ENCODE peak calls at places on chromosomes 5 and 9, in seven cellular contexts. E is brain microvascular endothelial cell, W is neural progenitor cell, Z is transverse colon, C is mammary epithelial cell, N is esophagus squamous epithelium, D is lower lobe of right lung. K is an unnamed sample. For H3K36me3, the result is how much of the 10 kb centered on the place peaks cover.

GRCh38 chr9:121059998-121060636 is 10.0 kb upstream of the C5 start:
- DNase-seq in Z (no peak), C (peak), E (peak), N (no peak), D (no peak), W (peak), K (peak)

GRCh38 chr5:58019614-58020013 is 440.3 kb downstream of the PLK2 start:
- DNase-seq in N (no peak), D (no peak), C (no peak), E (no peak), W (no peak), Z (peak), K (no peak)

GRCh38 chr9:36922548-36922947 is 111.5 kb downstream of the PAX5 start:
- DNase-seq in C (no peak), D (no peak), E (peak), N (no peak), W (no peak), Z (no peak), K (peak)

GRCh38 chr5:65967288-65968066 is 41.1 kb downstream of the ERBIN start:
- DNase-seq in C (peak), D (no peak), W (no peak), E (no peak), N (no peak), Z (no peak), K (peak)

GRCh38 chr5:143920772-143921171 is 108.8 kb downstream of the HMHB1 start:
- DNase-seq in D (no peak), Z (no peak), N (no peak), W (no peak), E (no peak), C (peak), K (peak)

GRCh38 chr5:119386945-119387344 is 31.1 kb downstream of the TNFAIP8 start:
- DNase-seq in E (peak), W (no peak), N (no peak), Z (no peak), D (no peak), C (no peak), K (peak)

GRCh38 chr5:173638631-173639030 is 22.2 kb upstream of the BOD1 start:
- DNase-seq in E (no peak), N (no peak), Z (no peak), C (no peak), D (no peak), W (no peak), K (no peak)

GRCh38 chr5:453725-454481 is 10.9 kb downstream of the EXOC3 start:
- DNase-seq in D (no peak), N (no peak), Z (peak), E (no peak), C (peak), W (no peak), K (peak)

GRCh38 chr9:95750725-95751644 is 124.5 kb upstream of the ERCC6L2 start:
- DNase-seq in W (no peak), Z (no peak), C (no peak), N (no peak), E (no peak), D (no peak), K (no peak)

GRCh38 chr9:87007711-87008360 is 60.5 kb upstream of the GAS1 start:
- DNase-seq in Z (no peak), C (no peak), E (no peak), D (no peak), N (no peak), W (no peak), K (no peak)

GRCh38 chr9:104993291-104993963 is 65.5 kb upstream of the ABCA1 start:
- DNase-seq in W (peak), E (peak), N (peak), Z (peak), D (peak), C (no peak), K (no peak)

GRCh38 chr5:174724484-174725260 is at the start of gene MSX2:
- DNase-seq in E (peak), C (peak), D (peak), W (peak), Z (peak), N (no peak), K (peak)

GRCh38 chr9:20040991-20041606 is 252.3 kb upstream of the SLC24A2 start:
- DNase-seq in E (no peak), N (no peak), Z (no peak), W (no peak), D (no peak), C (no peak), K (no peak)

GRCh38 chr9:89078860-89079259 is 87.6 kb downstream of the S1PR3 start:
- DNase-seq in E (peak), C (no peak), N (no peak), W (no peak), Z (no peak), D (no peak), K (peak)

GRCh38 chr9:81685763-81686613 is 3.4 kb downstream of the TLE1 start:
- DNase-seq in E (peak), N (no peak), W (no peak), C (peak), D (no peak), Z (no peak), K (no peak)

DNA sequence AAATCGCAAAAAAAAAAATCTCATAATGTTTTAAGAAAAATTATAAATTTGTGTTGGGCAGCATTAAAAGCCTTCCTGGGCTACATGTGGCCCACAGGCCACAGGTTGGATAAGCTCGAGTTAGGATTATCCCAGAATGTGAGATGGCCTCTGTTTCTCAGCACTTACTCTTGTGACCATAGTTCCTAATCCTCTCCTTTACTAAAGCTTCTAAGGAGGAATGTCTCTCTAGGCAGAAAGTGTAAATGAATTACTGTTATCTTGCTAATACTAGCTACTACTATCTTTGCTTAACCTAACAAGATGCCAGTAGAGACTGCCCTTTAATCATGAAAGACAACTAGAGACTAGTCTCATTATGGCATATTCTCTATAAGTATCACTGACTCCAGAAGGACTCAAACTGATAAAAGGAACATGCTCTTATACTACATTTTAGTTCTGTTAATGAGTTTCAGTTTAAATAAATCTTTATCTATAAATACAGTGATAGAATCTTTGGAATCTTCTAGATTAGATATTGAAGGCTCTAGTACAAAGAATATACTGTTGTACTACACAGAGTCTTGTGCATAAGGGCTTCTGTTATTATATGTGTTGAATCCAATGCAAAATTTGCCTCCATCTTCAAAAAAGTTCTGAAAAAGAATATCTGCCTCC is 13.8 kb downstream of the INVS start:
- DNase-seq in W (peak), D (no peak), N (no peak), Z (no peak), E (no peak), C (no peak), K (no peak)
- H3K4me3 ChIP-seq in W (no peak), D (no peak), N (no peak), Z (no peak), E (no peak), C (no peak), K (no peak)

GRCh38 chr9:33498387-33498786 is 24.7 kb upstream of the NOL6 start:
- DNase-seq in D (no peak), N (no peak), Z (no peak), W (no peak), E (no peak), C (no peak), K (peak)
- TF ChIP-seq CTCF in D (no peak), N (no peak), Z (no peak), W (peak), E (no peak), C (peak), K (peak)

DNA sequence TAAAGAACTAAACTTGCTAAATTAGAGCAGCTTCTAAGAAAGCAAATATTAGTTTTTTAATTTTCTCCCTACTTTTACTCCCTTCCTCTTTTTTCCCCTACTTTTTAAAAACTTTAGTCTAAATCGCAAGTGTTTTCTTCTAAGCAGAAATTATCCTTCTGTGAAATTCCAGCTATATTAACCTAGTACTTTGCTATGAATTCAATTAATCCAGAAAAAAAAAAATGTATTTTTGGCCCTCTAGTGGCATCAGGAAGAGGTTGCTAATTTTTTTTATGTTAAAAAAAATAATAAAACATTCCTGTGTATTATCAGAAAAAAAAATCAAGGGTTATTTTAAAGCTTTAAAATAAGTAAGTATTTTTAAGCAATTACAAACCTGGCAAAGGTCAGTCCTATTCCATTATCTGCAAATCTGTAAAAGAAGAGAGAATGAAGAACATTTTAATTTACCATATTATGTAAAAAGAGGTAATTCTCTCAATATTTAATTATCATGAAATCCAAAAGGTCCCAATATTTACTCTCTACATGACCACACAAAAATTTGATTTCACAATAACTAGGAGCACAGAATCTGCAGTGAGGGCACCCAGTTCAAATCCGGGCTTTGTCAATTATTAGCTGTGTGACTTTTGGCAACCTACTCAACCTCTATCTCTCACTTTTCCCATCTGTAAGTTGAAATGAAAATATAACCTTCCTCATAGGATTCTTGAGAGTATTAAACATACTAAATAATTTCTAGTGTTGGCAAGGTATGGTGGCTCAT is 52.0 kb downstream of the CEMIP2 start:
- DNase-seq in Z (no peak), D (no peak), E (no peak), N (no peak), W (no peak), C (no peak), K (no peak)
- H3K36me3 ChIP-seq in Z (under half), D (half or more), E (under half), N (under half), W (half or more), C (under half), K (under half)

DNA sequence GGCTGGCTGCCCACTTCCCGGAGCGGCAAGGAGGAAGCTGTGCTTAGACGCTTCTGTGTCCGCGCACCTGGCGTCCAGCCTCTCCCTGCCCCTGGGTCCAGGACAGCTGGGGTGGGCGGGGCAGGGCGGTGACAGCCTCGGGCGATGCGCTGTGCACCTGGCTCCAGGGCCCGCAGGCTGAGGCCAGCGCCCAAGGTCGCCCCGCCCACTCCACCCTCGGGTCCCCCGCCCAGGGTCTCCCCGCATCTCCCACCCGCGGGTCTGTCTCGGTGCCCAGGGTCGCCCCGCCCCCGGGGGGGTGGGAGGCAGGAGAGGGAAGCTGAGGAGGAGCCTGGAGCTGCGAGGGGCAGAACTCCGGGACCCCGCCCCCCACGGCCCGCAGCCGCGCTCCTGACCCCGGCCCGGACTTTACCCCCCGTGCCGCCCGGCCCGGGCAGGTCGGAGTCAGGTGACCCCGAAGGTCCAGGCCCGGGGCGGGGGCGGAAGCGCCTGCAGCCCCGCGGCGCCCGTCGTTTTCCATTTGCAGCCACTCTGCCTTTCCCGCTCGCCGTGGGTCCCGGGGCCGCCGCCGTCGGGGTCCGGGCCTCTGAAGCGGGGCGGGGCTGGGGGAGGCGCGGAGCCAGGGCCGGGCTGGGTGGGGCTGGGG is at the start of gene ENTPD8:
- DNase-seq in W (peak), Z (peak), N (no peak), D (peak), E (no peak), C (peak), K (no peak)
- H3K4me3 ChIP-seq in W (peak), Z (peak), N (peak), D (peak), E (peak), C (peak), K (peak)

GRCh38 chr5:158011420-158011819 is 152.5 kb upstream of the CLINT1 start:
- DNase-seq in C (no peak), N (no peak), D (no peak), Z (no peak), W (no peak), E (no peak), K (no peak)

GRCh38 chr5:158010831-158011230 is 151.9 kb upstream of the CLINT1 start:
- DNase-seq in Z (no peak), W (no peak), E (no peak), D (no peak), N (no peak), C (no peak), K (no peak)

GRCh38 chr5:158013303-158013702 is 154.4 kb upstream of the CLINT1 start:
- DNase-seq in Z (no peak), N (no peak), D (no peak), W (no peak), E (no peak), C (no peak), K (no peak)

GRCh38 chr5:158014367-158014766 is 155.4 kb upstream of the CLINT1 start:
- DNase-seq in Z (no peak), N (no peak), D (no peak), E (no peak), C (no peak), W (no peak), K (no peak)

GRCh38 chr5:158013939-158014338 is 155.0 kb upstream of the CLINT1 start:
- DNase-seq in E (peak), C (peak), D (no peak), N (no peak), W (peak), Z (peak), K (peak)
- TF ChIP-seq CTCF in E (peak), C (no peak), D (peak), N (peak), W (peak), Z (no peak), K (peak)

GRCh38 chr5:136043968-136044610 is 15.3 kb downstream of the TGFBI start:
- DNase-seq in D (no peak), W (no peak), C (no peak), E (no peak), N (no peak), Z (no peak), K (no peak)

GRCh38 chr5:136047858-136048257 is 19.1 kb downstream of the TGFBI start:
- DNase-seq in N (no peak), C (no peak), E (no peak), W (no peak), D (peak), Z (peak), K (no peak)

GRCh38 chr5:136043551-136043950 is 14.8 kb downstream of the TGFBI start:
- DNase-seq in W (no peak), Z (no peak), D (no peak), N (no peak), C (no peak), E (no peak), K (no peak)

GRCh38 chr5:136048966-136049365 is 20.2 kb downstream of the TGFBI start:
- DNase-seq in Z (no peak), E (no peak), D (no peak), C (no peak), W (no peak), N (no peak), K (no peak)

DNA sequence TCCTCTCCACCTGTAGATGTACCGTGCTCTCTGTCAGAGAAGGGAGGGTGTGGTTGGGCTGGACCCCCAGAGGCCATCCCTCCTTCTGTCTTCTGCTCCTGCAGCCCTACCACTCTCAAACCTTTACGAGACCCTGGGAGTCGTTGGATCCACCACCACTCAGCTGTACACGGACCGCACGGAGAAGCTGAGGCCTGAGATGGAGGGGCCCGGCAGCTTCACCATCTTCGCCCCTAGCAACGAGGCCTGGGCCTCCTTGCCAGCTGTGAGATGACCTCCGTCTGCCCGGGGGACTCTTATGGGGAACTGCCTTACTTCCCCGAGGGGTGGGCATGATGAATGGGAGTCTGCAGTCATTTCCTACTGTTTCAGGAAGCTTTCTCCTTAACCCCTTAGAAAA is 17.4 kb downstream of the TGFBI start:
- DNase-seq in Z (no peak), D (no peak), C (no peak), E (no peak), W (no peak), N (no peak), K (no peak)
- H3K36me3 ChIP-seq in Z (under half), D (under half), C (under half), E (half or more), W (under half), N (under half), K (under half)

DNA sequence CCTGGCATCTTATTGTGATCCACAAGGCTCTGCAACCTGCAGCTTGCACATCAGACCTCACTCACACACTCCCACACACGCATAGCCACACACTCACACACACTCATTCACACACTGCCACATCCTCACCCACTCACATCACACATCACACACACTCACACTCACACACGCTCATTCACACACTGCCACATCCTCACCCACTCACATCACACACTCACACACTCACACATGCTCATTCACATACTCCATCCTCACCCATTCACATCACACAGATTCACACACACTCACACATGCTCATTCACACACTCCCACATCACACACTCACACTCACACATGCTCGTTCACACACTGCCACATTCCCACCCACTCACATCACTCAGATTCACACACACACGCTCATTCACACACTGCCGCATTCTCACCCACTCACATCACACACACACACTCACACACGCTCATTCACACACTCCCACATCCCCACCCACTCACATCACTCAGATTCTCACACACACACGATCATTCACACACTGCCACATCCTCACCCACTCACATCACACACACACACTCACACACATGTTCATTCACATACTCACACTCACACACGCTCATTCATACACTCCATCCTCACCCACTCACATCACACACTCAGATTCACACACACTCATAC is 47.1 kb upstream of the RXRA start:
- DNase-seq in D (no peak), W (no peak), Z (no peak), N (no peak), C (no peak), E (no peak), K (no peak)
- H3K4me3 ChIP-seq in D (no peak), W (no peak), Z (no peak), N (no peak), C (no peak), E (no peak), K (no peak)

GRCh38 chr5:113336975-113337374 is 97.8 kb downstream of the TSSK1B start:
- DNase-seq in N (no peak), D (no peak), Z (no peak), C (peak), E (peak), W (peak), K (peak)
- TF ChIP-seq CTCF in N (no peak), D (peak), Z (no peak), C (peak), E (peak), W (peak), K (peak)

DNA sequence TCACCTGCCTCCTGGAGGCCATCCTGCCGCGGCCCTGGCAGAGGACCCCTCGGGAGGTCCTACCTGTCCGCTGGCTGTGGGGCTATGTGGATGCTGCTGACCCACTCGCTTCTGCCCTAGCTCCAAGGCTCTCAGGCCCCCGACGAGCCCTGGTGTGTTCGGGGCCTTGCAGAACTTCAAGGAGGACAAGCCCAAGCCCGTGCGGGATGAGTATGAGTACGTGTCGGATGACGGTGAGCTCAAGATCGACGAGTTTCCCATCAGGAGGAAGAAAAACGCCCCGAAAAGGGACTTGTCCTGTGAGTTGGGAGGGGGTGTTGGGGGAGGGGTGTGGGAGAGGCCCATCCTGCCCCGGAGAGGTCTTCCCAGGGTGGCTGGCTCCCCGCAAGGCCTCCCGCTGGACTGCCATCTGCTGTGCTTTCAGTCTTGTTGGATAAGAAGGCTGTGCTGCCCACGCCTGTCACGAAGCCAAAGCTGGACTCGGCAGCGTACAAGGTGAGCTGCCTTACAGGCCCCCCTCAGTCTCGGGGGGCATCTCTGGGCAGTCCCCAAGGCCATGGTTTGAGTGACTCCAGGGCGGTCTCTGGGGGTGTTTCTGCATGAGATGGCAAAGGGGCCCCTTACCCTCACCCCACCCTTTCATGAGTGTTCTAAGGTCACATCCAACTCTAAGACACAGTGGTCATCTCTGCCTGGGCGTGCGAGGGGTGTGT is 89.3 kb downstream of the PHF2 start:
- DNase-seq in C (no peak), W (no peak), D (peak), N (no peak), Z (peak), E (no peak), K (no peak)
- H3K36me3 ChIP-seq in C (under half), W (under half), D (under half), N (under half), Z (under half), E (under half), K (under half)